ENCODE peak calls at places on chromosomes 3 and 15, in eight cellular contexts. P is uterus; J is T-helper 9 cell; X is activated T-helper 1 cell treated with anti-CD3 and anti-CD28 coated beads, Interleukin-12 subunit alpha, Interleukin-12 subunit beta, Interleukin-2, Interleukin-4 antibody, amounts not matched to agents 30 ng/mL and 10 ng/mL and 1 ng/mL, durations not matched to agents 14 hours and 24 hours and 36 hours; D is lung microvascular endothelial cell; U is psoas muscle; H is progenitor cell of endocrine pancreas; T is left ventricle myocardium inferior. Y is an unnamed sample.

GRCh38 chr3:158532099-158532734 is 38.8 kb upstream of the MLF1 start:
- DNase-seq in P (no peak), J (no peak), X (no peak), D (peak; percentile 68), U (no peak), H (no peak), T (no peak), Y (peak; percentile 35)

GRCh38 chr3:48784426-48785120 is 63.1 kb downstream of the PRKAR2A start:
- DNase-seq in P (no peak), J (no peak), X (no peak), D (no peak), U (no peak), H (no peak), T (no peak), Y (no peak)

GRCh38 chr3:174614046-174614445 is 245.1 kb upstream of the NAALADL2 start:
- DNase-seq in P (no peak), J (no peak), X (no peak), D (no peak), U (no peak), H (no peak), T (no peak), Y (no peak)

GRCh38 chr15:78540955-78541743 is 905 bp downstream of the PSMA4 start:
- DNase-seq in P (no peak), J (no peak), X (no peak), D (no peak), U (no peak), H (no peak), T (no peak), Y (no peak)

GRCh38 chr3:46987485-46988401 is 8.3 kb downstream of the NBEAL2 start:
- DNase-seq in P (no peak), J (peak; percentile 87), X (peak; percentile 91), D (peak; percentile 76), U (peak; percentile 81), H (no peak), T (peak; percentile 74), Y (no peak)

GRCh38 chr3:53835257-53835656 is 11.0 kb downstream of the CHDH start:
- DNase-seq in P (no peak), J (no peak), X (no peak), D (no peak), U (no peak), H (no peak), T (no peak), Y (no peak)

GRCh38 chr15:91208366-91208765 is 108.3 kb downstream of the SV2B start:
- DNase-seq in P (no peak), J (no peak), X (no peak), D (no peak), U (no peak), H (no peak), T (no peak), Y (no peak)

GRCh38 chr3:36804295-36805055 is 40.1 kb upstream of the DCLK3 start:
- DNase-seq in P (no peak), J (no peak), X (no peak), D (no peak), U (no peak), H (no peak), T (no peak), Y (no peak)

GRCh38 chr3:182533394-182533793 is 259.9 kb upstream of the ATP11B start:
- DNase-seq in P (no peak), J (no peak), X (no peak), D (peak; percentile 15), U (no peak), H (no peak), T (no peak), Y (peak; percentile 6)

GRCh38 chr3:123997543-123997942 is 5.6 kb upstream of the ROPN1 start:
- DNase-seq in P (no peak), J (no peak), X (no peak), D (no peak), U (no peak), H (no peak), T (no peak), Y (no peak)

GRCh38 chr3:99967796-99968195 is 146.5 kb downstream of the FILIP1L start:
- DNase-seq in P (no peak), J (no peak), X (no peak), D (no peak), U (no peak), H (no peak), T (no peak), Y (no peak)

GRCh38 chr3:139358857-139359562 is 15.2 kb downstream of the MRPS22 start:
- DNase-seq in P (no peak), J (no peak), X (no peak), D (no peak), U (no peak), H (no peak), T (no peak), Y (no peak)

GRCh38 chr3:123138819-123139517 is 62.8 kb upstream of the SEC22A start:
- DNase-seq in P (peak; percentile 48), J (no peak), X (no peak), D (no peak), U (no peak), H (no peak), T (no peak), Y (no peak)

GRCh38 chr15:98728107-98728810 is 79.9 kb downstream of the IGF1R start:
- DNase-seq in P (peak; percentile 29), J (no peak), X (no peak), D (peak; percentile 11), U (no peak), H (no peak), T (no peak), Y (peak; percentile 16)

GRCh38 chr15:67017318-67017717 is 48.1 kb upstream of the SMAD3 start:
- DNase-seq in P (no peak), J (no peak), X (no peak), D (no peak), U (no peak), H (no peak), T (no peak), Y (no peak)

GRCh38 chr3:107988464-107989156 is 102.2 kb downstream of the CD47 start:
- DNase-seq in P (peak; percentile 42), J (peak; percentile 5), X (no peak), D (peak; percentile 36), U (peak; percentile 63), H (no peak), T (peak; percentile 49), Y (peak; percentile 64)

GRCh38 chr3:72336821-72337479 is 511.3 kb downstream of the SHQ1 start:
- DNase-seq in P (peak; percentile 87), J (no peak), X (no peak), D (no peak), U (peak; percentile 87), H (no peak), T (peak; percentile 89), Y (no peak)

GRCh38 chr3:191740712-191741111 is 279.7 kb downstream of the PYDC2 start:
- DNase-seq in P (no peak), J (no peak), X (no peak), D (no peak), U (no peak), H (no peak), T (no peak), Y (no peak)

GRCh38 chr3:43709022-43709421 is 18.3 kb downstream of the ABHD5 start:
- DNase-seq in P (no peak), J (no peak), X (no peak), D (no peak), U (no peak), H (no peak), T (no peak), Y (no peak)

GRCh38 chr3:42052132-42052866 is 38.9 kb upstream of the TRAK1 start:
- DNase-seq in P (no peak), J (no peak), X (no peak), D (no peak), U (no peak), H (no peak), T (no peak), Y (no peak)

GRCh38 chr3:189995129-189995528 is 125.6 kb downstream of the P3H2 start:
- DNase-seq in P (no peak), J (no peak), X (no peak), D (no peak), U (no peak), H (no peak), T (no peak), Y (no peak)

GRCh38 chr3:28250999-28251398 is 9.6 kb downstream of the CMC1 start:
- DNase-seq in P (no peak), J (no peak), X (no peak), D (no peak), U (no peak), H (no peak), T (no peak), Y (no peak)

GRCh38 chr15:83565553-83566159 is 88.3 kb upstream of the ADAMTSL3 start:
- DNase-seq in P (no peak), J (no peak), X (no peak), D (peak; percentile 66), U (no peak), H (no peak), T (no peak), Y (peak; percentile 23)

GRCh38 chr3:123678108-123678511 is 93.3 kb upstream of the HACD2 start:
- DNase-seq in P (peak; percentile 86), J (no peak), X (no peak), D (no peak), U (no peak), H (no peak), T (no peak), Y (no peak)

GRCh38 chr3:134480546-134480945 is 5.2 kb downstream of the ANAPC13 start:
- DNase-seq in P (no peak), J (no peak), X (no peak), D (no peak), U (no peak), H (no peak), T (no peak), Y (no peak)

GRCh38 chr3:142958707-142959106 is 4.8 kb downstream of the PAQR9 start:
- DNase-seq in P (no peak), J (no peak), X (no peak), D (peak; percentile 6), U (peak; percentile 59), H (no peak), T (no peak), Y (no peak)

GRCh38 chr3:140466535-140466934 is 211.3 kb upstream of the TRIM42 start:
- DNase-seq in P (no peak), J (no peak), X (no peak), D (no peak), U (no peak), H (no peak), T (no peak), Y (no peak)

GRCh38 chr3:63294332-63294731 is 16.2 kb downstream of the SYNPR start:
- DNase-seq in P (no peak), J (no peak), X (no peak), D (no peak), U (no peak), H (no peak), T (no peak), Y (no peak)

GRCh38 chr3:46007280-46007679 is 11.7 kb upstream of the FYCO1 start:
- DNase-seq in P (no peak), J (no peak), X (no peak), D (no peak), U (no peak), H (no peak), T (no peak), Y (no peak)

GRCh38 chr15:58551764-58552504 is 120.1 kb downstream of the LIPC start:
- DNase-seq in P (peak; percentile 23), J (no peak), X (no peak), D (no peak), U (no peak), H (no peak), T (no peak), Y (peak; percentile 61)

Y was measured in dermis microvascular lymphatic vessel endothelial cell.